ENCODE peak calls at places on chromosome 5, in ten cellular contexts. K, X, W, R, U, V, C, B, N and M are unnamed samples.

GRCh38 chr5:32261198-32261597 is 51.5 kb downstream of the MTMR12 start:
- DNase-seq in C (no peak), U (no peak), R (peak; percentile 34), W (no peak), X (no peak), K (peak; percentile 13), N (no peak), V (peak; percentile 17), B (no peak), M (no peak)

GRCh38 chr5:72611111-72611724 is 104.0 kb upstream of the ZNF366 start:
- DNase-seq in W (peak; percentile 53), U (peak; percentile 78), K (peak; percentile 72), V (peak; percentile 89), R (no peak), C (peak; percentile 86), N (peak; percentile 74), X (peak; percentile 43), B (peak; percentile 46), M (peak; percentile 60)

GRCh38 chr5:88188458-88189132 is 80.0 kb downstream of the TMEM161B start:
- DNase-seq in C (no peak), N (no peak), V (peak; percentile 20), W (no peak), U (no peak), R (no peak), B (no peak), K (no peak), X (peak; percentile 19), M (no peak)

GRCh38 chr5:89396262-89396975 is 513.4 kb upstream of the MEF2C start:
- DNase-seq in X (no peak), R (no peak), U (no peak), N (peak; percentile 9), V (peak; percentile 81), K (no peak), W (no peak), C (no peak), B (no peak), M (no peak)

GRCh38 chr5:74326571-74327338 is 313.8 kb downstream of the ENC1 start:
- DNase-seq in V (peak; percentile 99), N (peak; percentile 96), W (no peak), X (peak; percentile 97), U (peak; percentile 65), K (peak; percentile 64), R (peak; percentile 31), B (peak; percentile 85), C (peak; percentile 46), M (peak; percentile 100)

GRCh38 chr5:95788493-95788892 is 34.0 kb downstream of the GLRX start:
- DNase-seq in K (no peak), W (no peak), C (no peak), V (no peak), U (no peak), B (no peak), R (no peak), X (no peak), N (no peak), M (no peak)

GRCh38 chr5:14373685-14374084 is 207.9 kb upstream of the OTULINL start:
- DNase-seq in C (no peak), W (peak; percentile 64), K (no peak), V (no peak), X (no peak), N (no peak), B (no peak), U (no peak), R (no peak), M (no peak)

GRCh38 chr5:14182761-14183160 is 39.6 kb downstream of the TRIO start:
- DNase-seq in N (no peak), W (no peak), R (no peak), K (no peak), V (no peak), C (no peak), U (no peak), X (peak; percentile 45), B (no peak), M (no peak)

GRCh38 chr5:168076561-168076991 is 214.9 kb upstream of the WWC1 start:
- DNase-seq in X (no peak), V (peak; percentile 56), B (peak; percentile 1), K (no peak), W (no peak), R (no peak), N (peak; percentile 13), C (no peak), U (no peak), M (no peak)

DNA sequence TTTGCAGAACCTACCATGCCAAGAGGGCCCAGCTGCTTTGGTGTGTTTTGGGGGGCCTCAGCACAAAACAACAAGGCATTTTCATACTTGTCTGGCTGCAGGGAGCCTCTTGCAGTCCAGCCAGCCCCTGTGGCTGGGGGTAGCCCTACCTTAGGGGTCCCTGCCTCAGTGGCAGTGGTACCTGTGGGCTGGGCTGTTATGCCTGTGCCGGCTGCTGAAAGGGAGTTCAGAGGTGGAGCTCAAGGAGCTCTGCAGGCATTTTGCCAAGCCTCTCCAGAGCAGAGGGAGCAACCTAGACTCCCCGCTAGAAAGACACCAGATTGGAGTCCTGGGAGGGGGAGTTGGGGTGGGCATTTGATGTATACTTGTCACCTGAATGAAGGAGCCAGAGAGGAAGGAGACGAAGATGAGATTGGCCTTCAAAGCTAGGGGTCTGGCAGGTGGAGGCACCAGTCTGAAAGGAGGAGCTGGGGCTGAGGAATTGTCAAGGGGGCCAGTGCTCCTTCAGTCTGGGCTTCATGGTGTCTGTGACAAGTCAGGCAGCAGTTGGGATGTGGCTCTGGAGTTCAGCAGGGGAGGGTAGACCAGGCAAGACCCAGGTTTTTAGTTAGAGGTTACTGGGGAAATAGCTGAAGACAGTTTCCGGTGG is 1.5 kb downstream of the SHROOM1 start:
- DNase-seq in X (no peak), V (no peak), K (no peak), U (no peak), C (no peak), N (no peak), W (no peak), R (no peak), B (no peak), M (no peak)
- H3K4me3 ChIP-seq in X (peak overlapping the region; percentile 74), V (peak overlapping the region; percentile 70), K (no peak overlapping the region), U (peak overlapping the region; percentile 59), C (peak overlapping the region; percentile 85), N (no peak overlapping the region), W (peak overlapping the region; percentile 88), R (no peak overlapping the region), B (peak overlapping the region; percentile 70), M (no peak overlapping the region)

DNA sequence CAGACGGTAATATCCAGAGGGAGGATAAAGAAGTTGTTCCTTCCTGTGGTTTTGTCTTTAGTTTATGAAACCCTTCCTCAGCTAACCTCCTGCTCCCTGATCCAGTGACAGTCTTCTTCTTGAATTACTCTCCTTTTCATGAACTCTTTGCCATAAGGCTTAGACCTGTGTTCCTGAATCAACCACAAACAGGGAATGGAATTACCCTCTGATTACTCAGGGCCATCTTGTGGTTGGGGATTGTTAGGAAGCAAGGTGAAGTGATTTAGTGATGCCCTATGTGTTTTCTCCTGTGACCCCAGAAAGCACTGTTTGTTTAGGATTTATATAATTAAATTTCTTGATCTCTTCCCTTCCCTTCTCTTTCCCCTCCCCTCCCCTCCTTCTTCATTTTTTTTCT is 409.1 kb downstream of the TAF11L14 start:
- DNase-seq in B (no peak), C (no peak), W (no peak), R (no peak), U (no peak), V (no peak), X (peak; percentile 64), N (no peak), K (no peak), M (no peak)
- TF ChIP-seq CTCF in B (no peak), C (no peak), W (no peak), R (no peak), U (peak; percentile 14), V (no peak), X (no peak), N (no peak), K (no peak), M (no peak)

GRCh38 chr5:150208187-150209015 is 18.5 kb downstream of the SLC6A7 start:
- DNase-seq in K (no peak), W (no peak), N (peak; percentile 79), V (no peak), C (no peak), U (peak; percentile 59), X (peak; percentile 62), R (no peak), B (no peak), M (no peak)
- H3K4me3 ChIP-seq in K (no peak overlapping the region), W (no peak overlapping the region), N (no peak overlapping the region), V (no peak overlapping the region), C (no peak overlapping the region), U (no peak overlapping the region), X (no peak overlapping the region), R (no peak overlapping the region), B (no peak overlapping the region), M (no peak overlapping the region)

DNA sequence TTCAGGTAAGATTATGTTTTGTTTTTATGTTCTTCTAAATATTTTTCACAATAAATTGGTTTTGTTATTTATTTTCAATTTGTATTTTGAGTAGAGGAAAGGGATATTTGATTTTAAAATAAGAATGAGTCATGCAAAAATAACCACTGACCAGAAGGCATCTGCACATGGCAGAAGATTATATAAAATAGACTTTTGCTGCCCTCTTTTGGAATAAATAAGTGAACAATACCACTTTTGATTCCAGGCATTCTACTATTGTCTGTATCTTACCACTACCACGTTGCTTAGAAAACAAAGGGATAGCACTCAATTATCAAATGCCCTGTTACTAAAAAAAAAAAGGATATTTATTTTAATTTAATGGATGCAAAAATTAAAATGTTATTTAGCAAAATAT is 227.3 kb upstream of the ITGA1 start:
- DNase-seq in N (no peak), R (no peak), U (no peak), V (peak; percentile 23), X (peak; percentile 5), W (no peak), C (no peak), K (no peak), B (no peak), M (no peak)
- TF ChIP-seq CTCF in N (no peak), R (no peak), U (no peak), V (no peak), X (peak; percentile 2), W (no peak), C (peak; percentile 47), K (no peak), B (no peak), M (no peak)

GRCh38 chr5:160116991-160117390 is 2.3 kb downstream of the PWWP2A start:
- DNase-seq in V (no peak), R (no peak), B (no peak), W (no peak), K (no peak), C (no peak), N (no peak), X (no peak), U (no peak), M (no peak)

GRCh38 chr5:160118349-160119141 is 705 bp downstream of the PWWP2A start:
- DNase-seq in R (peak; percentile 35), X (peak; percentile 4), W (peak; percentile 36), K (peak; percentile 58), C (peak; percentile 58), N (no peak), V (no peak), U (peak; percentile 44), B (no peak), M (no peak)

GRCh38 chr5:160119142-160119904 is at the start of gene PWWP2A:
- DNase-seq in C (peak; percentile 98), U (peak; percentile 99), W (peak; percentile 99), V (peak; percentile 100), N (peak; percentile 100), X (peak; percentile 100), B (peak; percentile 100), K (peak; percentile 99), R (peak; percentile 100), M (peak; percentile 100)

GRCh38 chr5:160119905-160120266 is 636 bp upstream of the PWWP2A start:
- DNase-seq in R (no peak), X (no peak), K (no peak), W (no peak), N (no peak), B (no peak), V (no peak), C (no peak), U (no peak), M (no peak)
- H3K4me3 ChIP-seq in R (peak overlapping the region; percentile 34), X (no peak overlapping the region), K (no peak overlapping the region), W (peak overlapping the region; percentile 15), N (no peak overlapping the region), B (no peak overlapping the region), V (no peak overlapping the region), C (peak overlapping the region; percentile 38), U (no peak overlapping the region), M (no peak overlapping the region)